ENCODE peak calls at places on chromosomes 2 and 18, in eight cellular contexts. P is GM20000; E is SK-MEL-5; J is stimulated activated CD8-positive, alpha-beta memory T cell treated with anti-CD3 and anti-CD28 coated beads, Interleukin-15, amount 100 ng/mL, for 24 hours; O is NAMALWA; W is SK-N-DZ; T is myocyte; F is left ventricle myocardium inferior. H is an unnamed sample.

GRCh38 chr2:144381716-144382115 is 138.2 kb downstream of the ZEB2 start:
- DNase-seq in P (no peak), E (no peak), J (no peak), O (no peak), W (no peak), T (peak), F (no peak), H (no peak)

GRCh38 chr2:107721178-107721577 is 105.5 kb upstream of the RGPD4 start:
- DNase-seq in P (no peak), E (no peak), J (no peak), O (no peak), W (no peak), T (no peak), F (no peak), H (no peak)

GRCh38 chr2:42569116-42569711 is 782 bp downstream of the MTA3 start:
- DNase-seq in P (peak), E (peak), J (no peak), O (peak), W (no peak), T (peak), F (peak), H (peak)

GRCh38 chr2:240247241-240247867 is 106.9 kb upstream of the OTOS start:
- DNase-seq in P (no peak), E (no peak), J (no peak), O (no peak), W (no peak), T (no peak), F (no peak), H (no peak)

GRCh38 chr18:44630118-44630517 is 50.6 kb upstream of the SETBP1 start:
- DNase-seq in P (no peak), E (no peak), J (no peak), O (no peak), W (no peak), T (no peak), F (no peak), H (no peak)

GRCh38 chr2:216551669-216552068 is 53.0 kb downstream of the RPL37A start:
- DNase-seq in P (no peak), E (no peak), J (no peak), O (no peak), W (no peak), T (no peak), F (no peak), H (no peak)

GRCh38 chr2:213281156-213281555 is 3.1 kb upstream of the SPAG16 start:
- DNase-seq in P (no peak), E (no peak), J (no peak), O (no peak), W (no peak), T (peak), F (no peak), H (no peak)

GRCh38 chr2:100427627-100428258 is 10.3 kb upstream of the CHST10 start:
- DNase-seq in P (peak), E (peak), J (peak), O (peak), W (peak), T (peak), F (peak), H (peak)

GRCh38 chr2:38187416-38188127 is 111.6 kb upstream of the CYP1B1 start:
- DNase-seq in P (no peak), E (peak), J (no peak), O (no peak), W (no peak), T (peak), F (peak), H (peak)

GRCh38 chr2:127145255-127145899 is 38.4 kb upstream of the BIN1 start:
- DNase-seq in P (no peak), E (no peak), J (no peak), O (no peak), W (no peak), T (peak), F (no peak), H (no peak)

GRCh38 chr18:47893047-47893446 is 37.4 kb downstream of the SMAD2 start:
- DNase-seq in P (no peak), E (no peak), J (no peak), O (no peak), W (no peak), T (no peak), F (no peak), H (no peak)

GRCh38 chr2:99867690-99868089 is 274.7 kb downstream of the AFF3 start:
- DNase-seq in P (no peak), E (no peak), J (no peak), O (no peak), W (no peak), T (no peak), F (no peak), H (peak)

GRCh38 chr2:234733795-234734600 is 217.8 kb upstream of the SH3BP4 start:
- DNase-seq in P (no peak), E (no peak), J (no peak), O (no peak), W (no peak), T (no peak), F (no peak), H (no peak)

GRCh38 chr2:38676681-38677080 is 10.8 kb downstream of the GALM start:
- DNase-seq in P (no peak), E (no peak), J (no peak), O (no peak), W (no peak), T (no peak), F (no peak), H (no peak)

GRCh38 chr2:143946436-143947385 is 573.2 kb downstream of the ZEB2 start:
- DNase-seq in P (no peak), E (no peak), J (no peak), O (no peak), W (no peak), T (no peak), F (no peak), H (no peak)

GRCh38 chr2:121285077-121285449 is at the start of gene TFCP2L1:
- DNase-seq in P (peak), E (no peak), J (no peak), O (no peak), W (no peak), T (no peak), F (no peak), H (no peak)

GRCh38 chr18:76395609-76396008 is 99.4 kb downstream of the ZNF516 start:
- DNase-seq in P (no peak), E (no peak), J (no peak), O (no peak), W (no peak), T (no peak), F (no peak), H (no peak)